ENCODE peak calls at places on chromosomes 7 and 10, in five cellular contexts. W, D, I, B and J are unnamed samples.

GRCh38 chr10:94673614-94674321 is 9.8 kb upstream of the CYP2C18 start:
- DNase-seq in I (no peak), D (no peak), W (no peak), B (no peak), J (no peak)

GRCh38 chr7:155269766-155270585 is 27.7 kb upstream of the INSIG1 start:
- DNase-seq in I (peak; percentile 43), D (no peak), B (no peak), W (no peak), J (no peak)

GRCh38 chr7:69677054-69677847 is 79.0 kb downstream of the AUTS2 start:
- DNase-seq in B (no peak), W (no peak), D (no peak), I (no peak), J (no peak)

GRCh38 chr10:64463406-64463805 is 942.2 kb downstream of the REEP3 start:
- DNase-seq in I (no peak), D (no peak), B (no peak), W (no peak), J (no peak)

GRCh38 chr10:29007748-29008610 is 280.9 kb upstream of the LYZL1 start:
- DNase-seq in B (no peak), W (no peak), D (no peak), I (no peak), J (no peak)

GRCh38 chr7:4003536-4003935 is 678.6 kb upstream of the FOXK1 start:
- DNase-seq in B (no peak), W (no peak), D (no peak), I (no peak), J (no peak)

GRCh38 chr10:28291881-28292297 is 11.0 kb downstream of the MPP7 start:
- DNase-seq in D (no peak), B (no peak), I (peak; percentile 93), W (no peak), J (peak; percentile 63)

GRCh38 chr7:918118-918425 is 36.4 kb downstream of the ADAP1 start:
- DNase-seq in D (no peak), I (no peak), B (no peak), W (no peak), J (no peak)

GRCh38 chr10:122911889-122912484 is 1.6 kb downstream of the FAM24A start:
- DNase-seq in I (peak; percentile 52), B (peak; percentile 15), D (peak; percentile 82), W (peak; percentile 76), J (peak; percentile 41)

GRCh38 chr10:123635131-123635530 is 31.0 kb upstream of the GPR26 start:
- DNase-seq in I (no peak), D (no peak), W (no peak), B (no peak), J (no peak)

GRCh38 chr7:46786221-46786951 is 795.5 kb downstream of the TNS3 start:
- DNase-seq in B (no peak), D (no peak), W (no peak), I (peak; percentile 43), J (no peak)

GRCh38 chr10:69676301-69676700 is 46.3 kb downstream of the FAM241B start:
- DNase-seq in W (no peak), D (no peak), I (no peak), B (no peak), J (no peak)

GRCh38 chr10:97771913-97772823 is at the start of gene SFRP5:
- DNase-seq in D (no peak), I (no peak), B (no peak), W (peak; percentile 60), J (no peak)

GRCh38 chr10:98478430-98479222 is 31.9 kb upstream of the HPS1 start:
- DNase-seq in D (no peak), I (peak; percentile 14), W (no peak), B (no peak), J (peak; percentile 37)

GRCh38 chr10:48444861-48445841 is 138.7 kb downstream of the MAPK8 start:
- DNase-seq in I (no peak), B (no peak), D (no peak), W (peak; percentile 61), J (no peak)

GRCh38 chr10:80133221-80133620 is 691 bp downstream of the PLAC9 start:
- DNase-seq in I (no peak), W (peak; percentile 38), D (no peak), B (no peak), J (no peak)

GRCh38 chr10:69389827-69390490 is 26.8 kb downstream of the TACR2 start:
- DNase-seq in I (peak; percentile 26), B (no peak), D (no peak), W (peak; percentile 88), J (no peak)

GRCh38 chr7:17390392-17390791 is 91.9 kb downstream of the AHR start:
- DNase-seq in B (no peak), D (no peak), I (no peak), W (no peak), J (no peak)

GRCh38 chr10:47025540-47026300 is 114.5 kb downstream of the PTPN20 start:
- DNase-seq in I (peak; percentile 72), W (peak; percentile 14), D (no peak), B (no peak), J (no peak)

GRCh38 chr10:32054087-32054486 is 2.1 kb downstream of the KIF5B start:
- DNase-seq in B (no peak), I (peak; percentile 87), W (no peak), D (peak; percentile 11), J (peak; percentile 88)

GRCh38 chr10:11810313-11810766 is 12.8 kb upstream of the PROSER2 start:
- DNase-seq in B (no peak), I (peak; percentile 52), W (no peak), D (no peak), J (peak; percentile 15)

GRCh38 chr7:36082910-36083309 is 70.1 kb upstream of the EEPD1 start:
- DNase-seq in I (no peak), W (peak; percentile 50), B (no peak), D (no peak), J (no peak)

GRCh38 chr7:1857487-1858425 is 187.7 kb downstream of the ELFN1 start:
- DNase-seq in I (no peak), D (no peak), B (no peak), W (no peak), J (no peak)

GRCh38 chr7:155809332-155809946 is 2.8 kb downstream of the SHH start:
- DNase-seq in W (no peak), D (no peak), B (no peak), I (no peak), J (no peak)

GRCh38 chr7:33852838-33853237 is 52.5 kb upstream of the BMPER start:
- DNase-seq in I (no peak), W (no peak), D (no peak), B (no peak), J (no peak)

GRCh38 chr10:86265236-86265876 is 101.2 kb downstream of the GRID1 start:
- DNase-seq in D (no peak), I (no peak), W (peak; percentile 10), B (no peak), J (no peak)

GRCh38 chr10:35433851-35434426 is 97.6 kb downstream of the CCNY start:
- DNase-seq in I (peak; percentile 63), D (no peak), W (no peak), B (no peak), J (peak; percentile 60)

GRCh38 chr10:102775201-102775972 is 31.6 kb downstream of the WBP1L start:
- DNase-seq in B (no peak), D (no peak), I (peak; percentile 15), W (no peak), J (peak; percentile 53)

GRCh38 chr10:114541081-114541833 is 116.8 kb downstream of the ABLIM1 start:
- DNase-seq in I (peak; percentile 91), W (no peak), D (no peak), B (no peak), J (peak; percentile 76)

GRCh38 chr10:122407375-122408125 is 33.0 kb downstream of the PLEKHA1 start:
- DNase-seq in I (no peak), B (no peak), D (no peak), W (no peak), J (no peak)

GRCh38 chr10:100707261-100707848 is 38.0 kb upstream of the PAX2 start:
- DNase-seq in D (no peak), B (no peak), W (no peak), I (no peak), J (no peak)

GRCh38 chr10:100710151-100710871 is 35.1 kb upstream of the PAX2 start:
- DNase-seq in W (no peak), I (no peak), B (no peak), D (no peak), J (no peak)

GRCh38 chr10:100705139-100705538 is 40.2 kb upstream of the PAX2 start:
- DNase-seq in I (no peak), D (no peak), B (no peak), W (no peak), J (no peak)

GRCh38 chr10:100709655-100710054 is 35.7 kb upstream of the PAX2 start:
- DNase-seq in D (no peak), B (no peak), I (no peak), W (no peak), J (no peak)

DNA sequence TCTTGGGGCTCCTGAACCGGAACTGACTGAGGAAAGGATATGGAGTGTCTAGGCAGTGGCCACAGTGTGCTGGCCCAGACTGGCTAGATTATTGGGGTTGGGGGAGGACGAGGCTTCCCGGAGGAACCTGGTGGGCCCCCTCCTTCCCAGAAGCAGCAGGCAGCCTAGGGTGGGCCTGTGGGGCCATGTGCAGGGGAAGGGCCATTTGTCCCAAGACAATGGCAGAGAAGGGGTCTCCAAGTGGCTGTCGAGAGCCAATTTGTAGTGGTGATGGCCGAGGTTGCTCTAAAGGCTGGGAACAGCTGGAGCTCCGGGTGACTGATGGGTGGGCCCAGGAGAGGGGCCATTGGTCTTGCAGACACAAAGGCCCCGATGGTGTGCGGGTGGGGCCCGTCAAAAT is 36.2 kb upstream of the PAX2 start:
- DNase-seq in B (no peak), W (no peak), I (no peak), D (no peak), J (no peak)
- H3K14ac ChIP-seq in B (no peak overlapping the region), W (no peak overlapping the region), I (no peak overlapping the region), D (no peak overlapping the region), J (no peak overlapping the region)

DNA sequence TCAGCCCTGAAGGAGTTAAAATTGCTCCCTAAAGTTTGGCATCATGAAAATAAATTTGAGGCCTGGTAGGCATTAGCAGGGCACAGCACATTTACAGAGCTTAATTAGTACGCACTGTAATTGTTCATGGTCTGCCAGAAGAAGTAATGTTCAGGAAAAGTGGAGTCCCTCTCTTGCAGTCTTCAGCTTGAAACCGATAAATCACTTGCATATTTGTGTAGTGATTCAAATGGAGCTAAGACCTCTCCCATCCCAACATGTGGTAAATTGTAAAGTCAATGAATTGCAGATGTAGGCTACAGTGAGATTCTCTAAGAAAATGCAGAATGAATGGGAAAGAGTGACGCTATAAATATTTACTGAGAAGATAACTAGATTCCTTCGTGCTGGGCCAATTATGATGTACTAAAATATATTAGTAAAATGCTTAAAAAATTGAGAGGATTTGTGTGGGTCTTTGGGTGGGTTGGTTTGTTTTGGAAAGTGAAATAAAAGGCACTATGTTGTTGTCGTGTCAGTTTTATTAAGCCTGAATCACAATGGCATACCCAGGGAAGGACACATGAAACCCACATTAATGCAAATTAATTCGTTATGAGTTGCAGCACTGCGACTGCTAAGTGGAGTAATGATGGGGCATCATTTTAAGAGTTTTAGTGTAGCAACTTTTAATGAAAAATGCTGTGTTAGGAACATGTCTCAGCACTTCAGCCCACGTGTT is 8.4 kb downstream of the TCF7L2 start:
- DNase-seq in D (no peak), B (no peak), W (no peak), I (peak; percentile 97), J (peak; percentile 91)
- H4K91ac ChIP-seq in D (no peak overlapping the region), B (peak overlapping the region; percentile 25), W (no peak overlapping the region), I (peak overlapping the region; percentile 54), J (no peak overlapping the region)

GRCh38 chr10:51204076-51204475 is 129.8 kb downstream of the PRKG1 start:
- DNase-seq in B (no peak), D (no peak), I (no peak), W (no peak), J (no peak)
- H2BK15ac ChIP-seq in B (no peak overlapping the region), D (no peak overlapping the region), I (no peak overlapping the region), W (no peak overlapping the region), J (no peak overlapping the region)

GRCh38 chr7:91941450-91941849 is 788 bp downstream of the AKAP9 start:
- DNase-seq in D (peak; percentile 21), I (peak; percentile 18), W (peak; percentile 31), B (no peak), J (peak; percentile 56)
- H3K14ac ChIP-seq in D (no peak overlapping the region), I (peak overlapping the region; percentile 92), W (no peak overlapping the region), B (no peak overlapping the region), J (no peak overlapping the region)